ENCODE peak calls at places on chromosome 21, in ten cellular contexts. H is NCI-H1694 treated with DMSO at 0.1 percent for 48 hours, L is aorta, I is NCI-H510A treated with DMSO at 0.1 percent for 48 hours, V is germinal center, C is ELF-1, P is caudate nucleus, S is tibial nerve, E is NCI-H1092, D is osteocyte. X is an unnamed sample.

GRCh38 chr21:34808569-34809204 is 139.9 kb downstream of the CLIC6 start:
- DNase-seq in H (no peak), L (no peak), I (no peak), V (no peak), C (no peak), P (no peak), S (no peak), E (no peak), D (no peak), X (no peak)

GRCh38 chr21:42839271-42840231 is 39.8 kb downstream of the WDR4 start:
- DNase-seq in H (no peak), L (peak), I (no peak), V (no peak), C (no peak), P (no peak), S (no peak), E (no peak), D (peak), X (peak)

GRCh38 chr21:34771512-34772028 is 102.8 kb downstream of the CLIC6 start:
- DNase-seq in H (no peak), L (no peak), I (no peak), V (no peak), C (no peak), P (no peak), S (no peak), E (no peak), D (no peak), X (no peak)

GRCh38 chr21:41168391-41169257 is 664 bp downstream of the BACE2 start:
- DNase-seq in H (no peak), L (peak), I (peak), V (peak), C (no peak), P (no peak), S (peak), E (peak), D (no peak), X (peak)

GRCh38 chr21:42161401-42161956 is 57.5 kb upstream of the ABCG1 start:
- DNase-seq in H (no peak), L (no peak), I (no peak), V (no peak), C (no peak), P (no peak), S (no peak), E (no peak), D (peak), X (no peak)

GRCh38 chr21:45635271-45636151 is 8.0 kb upstream of the PCBP3 start:
- DNase-seq in H (no peak), L (no peak), I (no peak), V (no peak), C (no peak), P (no peak), S (no peak), E (no peak), D (no peak), X (no peak)

GRCh38 chr21:28016571-28016970 is 976.1 kb downstream of the LTN1 start:
- DNase-seq in H (no peak), L (no peak), I (no peak), V (no peak), C (no peak), P (no peak), S (no peak), E (no peak), D (no peak), X (no peak)

GRCh38 chr21:33133912-33134311 is 64.0 kb downstream of the OLIG1 start:
- DNase-seq in H (no peak), L (peak), I (no peak), V (no peak), C (no peak), P (no peak), S (no peak), E (no peak), D (no peak), X (no peak)

GRCh38 chr21:41603476-41603875 is 95.5 kb upstream of the TMPRSS2 start:
- DNase-seq in H (no peak), L (peak), I (no peak), V (no peak), C (no peak), P (no peak), S (no peak), E (no peak), D (no peak), X (no peak)

GRCh38 chr21:45088116-45088515 is 13.7 kb downstream of the ADARB1 start:
- DNase-seq in H (no peak), L (no peak), I (no peak), V (no peak), C (no peak), P (no peak), S (no peak), E (no peak), D (no peak), X (no peak)

GRCh38 chr21:46153259-46154154 is 1.9 kb downstream of the FTCD start:
- DNase-seq in H (peak), L (peak), I (peak), V (peak), C (peak), P (no peak), S (no peak), E (peak), D (peak), X (no peak)

GRCh38 chr21:27277122-27277521 is 310.2 kb upstream of the ADAMTS5 start:
- DNase-seq in H (no peak), L (no peak), I (no peak), V (no peak), C (no peak), P (no peak), S (no peak), E (no peak), D (no peak), X (no peak)

GRCh38 chr21:31604591-31605190 is 54.8 kb upstream of the SOD1 start:
- DNase-seq in H (peak), L (peak), I (peak), V (peak), C (peak), P (peak), S (peak), E (peak), D (no peak), X (peak)

GRCh38 chr21:25967566-25968438 is 202.8 kb downstream of the APP start:
- DNase-seq in H (no peak), L (no peak), I (no peak), V (peak), C (no peak), P (no peak), S (no peak), E (no peak), D (no peak), X (peak)

GRCh38 chr21:33286600-33287456 is 20.7 kb downstream of the IL10RB start:
- DNase-seq in H (no peak), L (peak), I (no peak), V (no peak), C (no peak), P (no peak), S (peak), E (peak), D (no peak), X (no peak)

GRCh38 chr21:36200089-36200561 is 43.5 kb downstream of the DOP1B start:
- DNase-seq in H (no peak), L (peak), I (no peak), V (no peak), C (no peak), P (no peak), S (no peak), E (no peak), D (no peak), X (no peak)

GRCh38 chr21:34510148-34511142 is 1.6 kb downstream of the KCNE1 start:
- DNase-seq in H (no peak), L (peak), I (peak), V (peak), C (peak), P (no peak), S (peak), E (peak), D (no peak), X (peak)

GRCh38 chr21:46552274-46552673 is 52.6 kb downstream of the S100B start:
- DNase-seq in H (no peak), L (no peak), I (no peak), V (no peak), C (no peak), P (no peak), S (no peak), E (no peak), D (no peak), X (no peak)

GRCh38 chr21:25513810-25514209 is 93.5 kb downstream of the MRPL39 start:
- DNase-seq in H (no peak), L (no peak), I (no peak), V (no peak), C (no peak), P (no peak), S (no peak), E (no peak), D (no peak), X (no peak)

GRCh38 chr21:35204850-35205564 is 155.9 kb upstream of the RUNX1 start:
- DNase-seq in H (no peak), L (peak), I (no peak), V (peak), C (no peak), P (peak), S (no peak), E (peak), D (no peak), X (peak)

GRCh38 chr21:16534408-16535099 is 804.8 kb downstream of the USP25 start:
- DNase-seq in H (no peak), L (peak), I (no peak), V (no peak), C (no peak), P (peak), S (peak), E (peak), D (no peak), X (no peak)

GRCh38 chr21:29056005-29056404 is 17.4 kb downstream of the CCT8 start:
- DNase-seq in H (no peak), L (no peak), I (no peak), V (no peak), C (no peak), P (no peak), S (no peak), E (no peak), D (no peak), X (no peak)

X was measured in naive B cell.